ENCODE peak calls at places on chromosomes 13 and 19, in nine cellular contexts. G is AG04450, U is H9, W is AG04449, T is astrocyte of the spinal cord, J is pancreas, Y is endothelial cell, O is dorsolateral prefrontal cortex, K is upper lobe of right lung. B is an unnamed sample.

GRCh38 chr13:65287405-65287804 is 1942.7 kb downstream of the PCDH9 start:
- DNase-seq in Y (no peak), T (no peak), U (no peak), W (no peak), J (no peak), K (no peak), O (no peak), G (no peak), B (no peak)

GRCh38 chr19:23318143-23318542 is 67.9 kb upstream of the ZNF724 start:
- DNase-seq in G (no peak), U (no peak), W (no peak), O (no peak), K (no peak), Y (no peak), J (no peak), T (no peak), B (no peak)

GRCh38 chr19:32406161-32407003 is 812 bp downstream of the DPY19L3 start:
- DNase-seq in W (no peak), O (no peak), K (no peak), U (no peak), T (peak; percentile 10), G (no peak), Y (no peak), J (no peak), B (no peak)

GRCh38 chr13:59415498-59415897 is 748.2 kb downstream of the DIAPH3 start:
- DNase-seq in Y (no peak), K (no peak), O (no peak), T (no peak), W (no peak), U (no peak), G (no peak), J (no peak), B (no peak)

GRCh38 chr19:56167064-56167578 is 8.7 kb upstream of the GALP start:
- DNase-seq in W (no peak), O (no peak), U (no peak), Y (no peak), K (no peak), G (no peak), T (no peak), J (no peak), B (peak; percentile 31)

GRCh38 chr13:51894239-51894638 is 32.5 kb downstream of the CCDC70 start:
- DNase-seq in Y (no peak), U (peak; percentile 55), G (no peak), K (no peak), O (no peak), T (no peak), W (no peak), J (no peak), B (no peak)

GRCh38 chr19:50893047-50893737 is 18.0 kb downstream of the KLK4 start:
- DNase-seq in K (no peak), G (no peak), T (no peak), O (no peak), J (no peak), U (no peak), Y (no peak), W (no peak), B (no peak)

GRCh38 chr13:32940601-32941000 is 75.6 kb upstream of the KL start:
- DNase-seq in K (no peak), U (no peak), Y (no peak), W (no peak), O (no peak), J (no peak), T (peak; percentile 70), G (peak; percentile 6), B (no peak)

GRCh38 chr19:2149980-2150793 is 1.2 kb downstream of the AP3D1 start:
- DNase-seq in Y (peak; percentile 33), T (no peak), U (no peak), J (peak; percentile 63), W (no peak), O (no peak), K (no peak), G (no peak), B (no peak)

GRCh38 chr19:53870485-53870844 is 2.8 kb downstream of the MYADM start:
- DNase-seq in K (no peak), O (no peak), G (no peak), W (no peak), U (no peak), T (no peak), Y (no peak), J (no peak), B (peak; percentile 15)

GRCh38 chr19:50427997-50428425 is 4.7 kb upstream of the MYBPC2 start:
- DNase-seq in G (peak; percentile 11), K (peak; percentile 97), U (peak; percentile 85), Y (no peak), T (peak; percentile 72), O (peak; percentile 62), J (peak; percentile 84), W (peak; percentile 5), B (peak; percentile 70)

GRCh38 chr13:36146513-36147276 is 15.5 kb upstream of the DCLK1 start:
- DNase-seq in O (no peak), Y (no peak), G (no peak), K (no peak), J (no peak), T (no peak), W (no peak), U (no peak), B (no peak)

GRCh38 chr19:8526345-8527062 is 12.5 kb upstream of the ZNF414 start:
- DNase-seq in O (peak; percentile 85), J (peak; percentile 94), K (peak; percentile 94), U (peak; percentile 94), T (peak; percentile 92), G (peak; percentile 78), Y (peak; percentile 94), W (peak; percentile 51), B (peak; percentile 98)

GRCh38 chr13:20503088-20504083 is 22.3 kb downstream of the CRYL1 start:
- DNase-seq in J (no peak), G (no peak), O (no peak), U (no peak), Y (no peak), W (no peak), T (no peak), K (no peak), B (no peak)

GRCh38 chr13:27967736-27968315 is 1.3 kb downstream of the CDX2 start:
- DNase-seq in W (no peak), J (no peak), T (no peak), U (peak; percentile 41), O (no peak), Y (no peak), K (no peak), G (no peak), B (peak; percentile 54)

GRCh38 chr19:6739884-6740588 is 556 bp downstream of the TRIP10 start:
- DNase-seq in T (peak; percentile 15), U (peak; percentile 62), J (no peak), K (peak; percentile 70), W (no peak), O (no peak), Y (peak; percentile 46), G (no peak), B (peak; percentile 48)

GRCh38 chr13:76473552-76474134 is 412.6 kb downstream of the KCTD12 start:
- DNase-seq in Y (peak; percentile 80), O (peak; percentile 38), J (peak; percentile 64), W (peak; percentile 12), G (peak; percentile 52), T (peak; percentile 81), U (peak; percentile 74), K (no peak), B (peak; percentile 80)

GRCh38 chr13:89695343-89696257 is 1651.9 kb upstream of the MIR17HG start:
- DNase-seq in T (peak; percentile 61), Y (peak; percentile 70), J (no peak), O (no peak), W (no peak), U (peak; percentile 46), G (peak; percentile 6), K (no peak), B (peak; percentile 68)

GRCh38 chr19:19748249-19748938 is 15.5 kb upstream of the ZNF14 start:
- DNase-seq in W (no peak), U (no peak), T (no peak), G (no peak), Y (no peak), K (no peak), O (no peak), J (no peak), B (no peak)

GRCh38 chr13:50805805-50806204 is 37.7 kb downstream of the DLEU7 start:
- DNase-seq in T (peak; percentile 22), K (no peak), G (no peak), J (no peak), W (no peak), O (no peak), U (no peak), Y (no peak), B (no peak)
- TF ChIP-seq CTCF in T (no peak), K (no peak), G (no peak), J (no peak), W (no peak), O (no peak), U (peak; percentile 33), Y (no peak), B (no peak)

DNA sequence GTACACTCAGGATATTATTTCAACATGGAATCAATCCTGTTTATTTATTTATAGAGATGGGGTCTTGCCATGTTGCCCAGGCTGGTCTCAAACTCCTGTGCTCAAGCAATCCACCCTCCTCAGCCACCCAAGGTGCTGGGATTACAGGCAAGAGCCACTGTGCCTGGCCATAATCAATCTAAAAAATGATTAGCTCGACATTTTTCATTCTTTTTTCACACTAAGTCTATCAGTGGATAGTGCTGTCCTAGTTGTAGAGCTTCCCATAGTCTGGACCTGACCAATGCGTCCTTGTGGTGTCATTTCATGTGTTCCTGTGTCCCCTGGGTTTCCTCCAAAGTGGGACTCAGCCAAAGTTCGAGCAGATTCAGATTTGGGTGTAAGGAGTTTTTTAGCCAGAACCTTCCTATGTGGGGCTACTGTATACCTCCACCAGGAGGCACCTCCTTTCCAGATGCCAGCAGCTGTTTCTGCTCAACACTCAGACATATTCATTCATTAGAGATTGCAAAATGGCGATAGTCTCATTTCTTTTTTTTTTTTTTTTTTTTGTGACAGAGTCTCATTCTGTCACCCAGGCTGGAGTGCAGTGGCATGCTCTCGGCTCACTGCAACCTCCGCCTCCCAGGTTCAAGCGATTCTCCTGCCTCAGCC is 61.1 kb downstream of the MAP4K1 start:
- DNase-seq in Y (no peak), G (no peak), O (no peak), U (no peak), W (no peak), J (no peak), T (no peak), K (no peak), B (no peak)
- TF ChIP-seq CTCF in Y (no peak), G (peak; percentile 18), O (no peak), U (peak; percentile 40), W (no peak), J (no peak), T (no peak), K (no peak), B (no peak)

DNA sequence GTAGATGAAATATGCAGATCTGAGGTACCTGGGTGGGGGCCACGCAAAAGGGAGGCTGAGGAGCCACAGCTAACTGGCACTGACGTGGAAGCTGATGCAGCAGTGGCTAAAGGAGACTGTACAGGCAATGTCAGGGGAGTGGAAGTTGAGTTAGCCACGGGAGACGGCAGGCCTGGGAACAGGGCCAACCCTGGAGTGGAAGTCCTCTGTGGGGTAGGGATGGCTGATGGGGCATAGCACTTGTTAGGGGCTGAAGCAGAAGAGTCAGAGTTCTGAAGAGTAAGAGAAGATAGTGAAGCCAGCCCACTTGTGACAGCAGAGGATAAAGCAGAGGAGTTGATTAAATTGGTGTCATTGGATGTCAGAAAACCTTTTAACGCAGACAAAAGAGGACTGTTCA is 22.8 kb upstream of the STOML3 start:
- DNase-seq in Y (no peak), K (no peak), W (no peak), U (no peak), J (no peak), O (no peak), G (no peak), T (no peak), B (no peak)
- TF ChIP-seq CTCF in Y (no peak), K (no peak), W (no peak), U (no peak), J (no peak), O (no peak), G (no peak), T (no peak), B (no peak)

GRCh38 chr19:18349524-18350128 is 9.2 kb downstream of the PGPEP1 start:
- DNase-seq in K (peak; percentile 80), G (no peak), T (peak; percentile 53), U (no peak), O (peak; percentile 34), J (peak; percentile 84), W (no peak), Y (peak; percentile 61), B (peak; percentile 52)
- TF ChIP-seq CTCF in K (peak; percentile 87), G (peak; percentile 86), T (peak; percentile 92), U (peak; percentile 90), O (peak; percentile 64), J (peak; percentile 84), W (peak; percentile 84), Y (peak; percentile 54), B (peak; percentile 68)